ENCODE peak calls at places on chromosomes 7 and 10, in six cellular contexts. S is cardiac fibroblast; U is prostate gland; J is GF-D8; B is stimulated activated CD4-positive, alpha-beta T cell treated with anti-CD3 and anti-CD28 coated beads, Interleukin-4, amount 100 ng/mL, for 24 hours; F is hypothalamus. R is an unnamed sample.

GRCh38 chr10:70494536-70494935 is 16.0 kb downstream of the PALD1 start:
- DNase-seq in F (no peak), U (no peak), S (no peak), J (peak), B (peak), R (no peak)

GRCh38 chr7:50538478-50538877 is 26.7 kb downstream of the DDC start:
- DNase-seq in U (no peak), B (no peak), S (no peak), F (no peak), J (no peak), R (no peak)

GRCh38 chr10:86727992-86728559 is 28.3 kb upstream of the BMPR1A start:
- DNase-seq in J (no peak), B (no peak), S (no peak), U (no peak), F (no peak), R (no peak)

GRCh38 chr7:84123903-84124573 is 70.6 kb downstream of the SEMA3A start:
- DNase-seq in U (no peak), F (no peak), J (no peak), S (no peak), B (no peak), R (no peak)

GRCh38 chr10:21702633-21703111 is 168.6 kb downstream of the MLLT10 start:
- DNase-seq in B (no peak), J (no peak), U (no peak), S (no peak), F (no peak), R (peak)

GRCh38 chr10:13705526-13706169 is 118.9 kb downstream of the PRPF18 start:
- DNase-seq in J (no peak), U (no peak), S (peak), F (no peak), B (no peak), R (no peak)

GRCh38 chr7:100942038-100942774 is 7.1 kb upstream of the MUC3A start:
- DNase-seq in B (no peak), J (no peak), F (no peak), S (no peak), U (peak), R (no peak)

GRCh38 chr7:28290496-28290895 is 109.9 kb upstream of the JAZF1 start:
- DNase-seq in B (no peak), S (no peak), J (no peak), F (no peak), U (no peak), R (no peak)

GRCh38 chr10:50932113-50932512 is 46.7 kb upstream of the A1CF start:
- DNase-seq in U (no peak), B (no peak), F (no peak), S (peak), J (no peak), R (no peak)

GRCh38 chr10:37947526-37947925 is 28.9 kb downstream of the ZNF25 start:
- DNase-seq in U (no peak), S (no peak), F (no peak), B (no peak), J (no peak), R (no peak)

GRCh38 chr7:50409856-50410468 is 40.2 kb downstream of the FIGNL1 start:
- DNase-seq in J (no peak), U (no peak), B (no peak), F (no peak), S (no peak), R (peak)

GRCh38 chr10:128009357-128009756 is 102.5 kb downstream of the PTPRE start:
- DNase-seq in J (no peak), S (no peak), F (no peak), U (no peak), B (no peak), R (no peak)

GRCh38 chr10:6667679-6668270 is 87.7 kb upstream of the PRKCQ start:
- DNase-seq in B (peak), S (peak), J (no peak), U (no peak), F (no peak), R (peak)

GRCh38 chr10:76190871-76191270 is 759.4 kb downstream of the LRMDA start:
- DNase-seq in U (no peak), J (no peak), F (no peak), S (no peak), B (no peak), R (no peak)

GRCh38 chr7:139728203-139728602 is 49.6 kb downstream of the HIPK2 start:
- DNase-seq in F (no peak), S (no peak), J (no peak), U (no peak), B (no peak), R (no peak)

GRCh38 chr10:5413012-5413938 is 918 bp downstream of the NET1 start:
- DNase-seq in F (no peak), U (no peak), J (no peak), B (no peak), S (peak), R (peak)

GRCh38 chr10:133388973-133389818 is 4.8 kb upstream of the MTG1 start:
- DNase-seq in F (no peak), B (peak), U (no peak), S (no peak), J (no peak), R (peak)

GRCh38 chr7:96178581-96178980 is 143.3 kb downstream of the SLC25A13 start:
- DNase-seq in U (no peak), F (no peak), S (no peak), B (no peak), J (no peak), R (no peak)

GRCh38 chr10:132335189-132336063 is 3.4 kb downstream of the LRRC27 start:
- DNase-seq in U (no peak), J (peak), B (no peak), S (no peak), F (no peak), R (peak)

GRCh38 chr10:116891208-116891607 is 41.9 kb downstream of the ENO4 start:
- DNase-seq in F (no peak), S (peak), B (no peak), U (peak), J (no peak), R (no peak)

GRCh38 chr7:50416509-50417299 is 33.4 kb downstream of the FIGNL1 start:
- DNase-seq in J (peak), S (no peak), F (no peak), U (no peak), B (no peak), R (peak)

GRCh38 chr7:74338366-74339108 is 49.3 kb downstream of the CLIP2 start:
- DNase-seq in B (no peak), F (no peak), S (no peak), U (no peak), J (no peak), R (no peak)

GRCh38 chr7:131674131-131674530 is 117.7 kb upstream of the PODXL start:
- DNase-seq in B (no peak), F (no peak), U (no peak), S (no peak), J (no peak), R (no peak)

R was measured in NAMALWA.